ENCODE peak calls at places on chromosome 19, in eight cellular contexts. S, X, D, P, U, O, C and V are unnamed samples.

GRCh38 chr19:15195381-15195964 is 5.3 kb downstream of the NOTCH3 start:
- DNase-seq in D (no peak), O (no peak), S (no peak), X (peak; percentile 78), C (peak; percentile 53), U (peak; percentile 86), P (peak; percentile 29), V (no peak)

GRCh38 chr19:34838753-34839431 is 65.9 kb upstream of the ZNF599 start:
- DNase-seq in X (no peak), P (peak; percentile 31), U (no peak), C (no peak), S (no peak), O (no peak), D (no peak), V (no peak)

GRCh38 chr19:52453324-52454094 is at the start of gene ZNF578:
- DNase-seq in S (no peak), U (peak; percentile 80), P (peak; percentile 46), O (peak; percentile 29), D (peak; percentile 86), X (peak; percentile 81), C (peak; percentile 68), V (peak; percentile 85)

GRCh38 chr19:14511245-14511625 is 7.0 kb downstream of the DNAJB1 start:
- DNase-seq in X (no peak), S (no peak), U (no peak), D (no peak), C (no peak), P (no peak), O (no peak), V (no peak)

GRCh38 chr19:41456342-41456918 is 13.5 kb downstream of the ERICH4 start:
- DNase-seq in X (no peak), P (no peak), U (no peak), C (peak; percentile 44), S (no peak), D (no peak), O (no peak), V (no peak)

GRCh38 chr19:6274756-6275155 is 5.0 kb downstream of the MLLT1 start:
- DNase-seq in U (no peak), C (no peak), S (no peak), X (no peak), D (no peak), O (no peak), P (no peak), V (no peak)

GRCh38 chr19:7492142-7493055 is 3.6 kb upstream of the PEX11G start:
- DNase-seq in O (no peak), P (no peak), D (no peak), S (no peak), U (no peak), C (no peak), X (no peak), V (no peak)

GRCh38 chr19:38229585-38230073 is 5.6 kb upstream of the DPF1 start:
- DNase-seq in D (peak; percentile 71), U (no peak), C (no peak), P (peak; percentile 35), S (no peak), X (no peak), O (peak; percentile 85), V (no peak)

GRCh38 chr19:50803633-50804419 is 13.6 kb downstream of the ACP4 start:
- DNase-seq in S (no peak), P (no peak), X (no peak), O (no peak), U (no peak), D (no peak), C (no peak), V (no peak)

GRCh38 chr19:7856277-7856581 is 18.0 kb downstream of the PRR36 start:
- DNase-seq in X (no peak), O (no peak), D (no peak), S (no peak), P (no peak), U (no peak), C (no peak), V (no peak)

GRCh38 chr19:14478113-14478545 is 3.0 kb upstream of the PTGER1 start:
- DNase-seq in S (no peak), X (peak; percentile 64), C (no peak), U (no peak), D (no peak), O (no peak), P (no peak), V (no peak)

GRCh38 chr19:35310331-35310730 is 18.4 kb downstream of the MAG start:
- DNase-seq in X (peak; percentile 35), S (no peak), U (no peak), C (no peak), O (no peak), P (no peak), D (peak; percentile 60), V (no peak)

GRCh38 chr19:4037301-4037949 is 29.3 kb downstream of the ZBTB7A start:
- DNase-seq in X (no peak), U (no peak), P (no peak), C (no peak), D (no peak), O (no peak), S (no peak), V (no peak)

GRCh38 chr19:44141191-44142013 is at the start of gene ZNF234:
- DNase-seq in X (peak; percentile 83), S (no peak), O (peak; percentile 63), P (peak; percentile 80), C (peak; percentile 75), D (peak; percentile 83), U (peak; percentile 83), V (peak; percentile 86)

GRCh38 chr19:3520166-3521103 is 14.3 kb downstream of the FZR1 start:
- DNase-seq in C (no peak), O (no peak), D (no peak), S (peak; percentile 90), X (peak; percentile 66), P (no peak), U (no peak), V (no peak)

GRCh38 chr19:47832723-47833122 is 11.0 kb downstream of the CRX start:
- DNase-seq in P (no peak), X (no peak), S (no peak), C (no peak), U (no peak), D (no peak), O (no peak), V (no peak)

GRCh38 chr19:47598407-47599349 is 10.3 kb upstream of the BICRA start:
- DNase-seq in O (no peak), X (peak; percentile 79), P (peak; percentile 59), D (peak; percentile 53), U (peak; percentile 17), S (peak; percentile 91), C (peak; percentile 87), V (peak; percentile 92)

GRCh38 chr19:42113641-42114348 is 18.5 kb downstream of the POU2F2 start:
- DNase-seq in U (no peak), D (no peak), O (no peak), X (no peak), C (no peak), S (no peak), P (no peak), V (no peak)

GRCh38 chr19:50537769-50538230 is 24.1 kb upstream of the ASPDH start:
- DNase-seq in X (no peak), S (no peak), D (peak; percentile 55), O (peak; percentile 73), C (peak; percentile 47), P (peak; percentile 76), U (peak; percentile 74), V (no peak)

GRCh38 chr19:7654401-7654800 is 14.4 kb upstream of the RETN start:
- DNase-seq in D (no peak), P (no peak), O (no peak), U (no peak), S (no peak), C (no peak), X (no peak), V (no peak)

GRCh38 chr19:17641846-17642245 is 46.3 kb downstream of the UNC13A start:
- DNase-seq in S (no peak), D (no peak), U (no peak), C (no peak), O (no peak), X (no peak), P (no peak), V (no peak)

GRCh38 chr19:1290699-1291651 is 5.3 kb downstream of the EFNA2 start:
- DNase-seq in X (no peak), C (no peak), S (no peak), O (no peak), P (peak; percentile 84), D (no peak), U (no peak), V (no peak)
- TF ChIP-seq POLR2A in X (no peak), C (no peak), S (no peak), O (no peak), P (no peak), D (no peak), U (no peak), V (no peak)

DNA sequence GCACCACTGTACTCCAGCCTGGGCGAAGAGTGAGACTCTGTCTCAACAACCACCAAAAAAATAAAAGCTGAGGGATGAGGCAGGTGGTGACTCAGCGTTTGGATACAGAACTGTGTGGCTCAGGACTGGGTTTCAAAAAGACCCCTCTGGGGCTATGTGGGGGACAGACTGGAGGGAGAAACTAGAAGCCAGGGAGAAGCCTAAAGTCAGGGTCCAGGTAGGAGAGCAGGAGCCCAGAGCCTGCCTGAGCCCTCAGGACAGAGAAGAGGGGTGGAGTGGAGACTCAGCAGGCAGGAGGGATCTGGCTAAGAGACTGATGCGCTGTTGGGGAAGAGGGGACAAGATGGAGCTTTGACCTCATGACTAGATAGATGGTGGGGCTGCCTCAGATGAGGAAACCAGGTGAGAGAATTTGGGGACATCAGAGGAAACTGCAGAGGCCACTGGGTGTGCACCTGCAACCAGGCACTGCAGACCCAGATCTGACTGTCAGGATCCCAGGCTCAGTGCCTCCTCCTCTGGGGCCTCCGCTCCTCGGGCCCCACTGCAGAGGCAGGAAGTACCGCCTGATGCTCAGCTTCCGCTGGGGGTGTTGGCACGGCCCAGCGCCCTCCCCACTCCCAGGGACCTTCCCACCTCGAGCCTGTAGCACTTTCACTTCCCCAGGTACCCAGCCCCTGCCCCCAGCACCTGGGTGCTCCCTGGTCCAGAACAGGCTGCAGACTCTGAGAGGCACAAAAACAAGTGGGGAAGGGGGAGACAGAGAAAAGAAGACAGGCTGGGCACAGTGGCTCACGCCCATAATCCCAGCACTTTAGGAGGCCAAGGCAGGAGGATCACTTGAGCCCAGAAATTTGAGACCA is 1.5 kb upstream of the CD37 start:
- DNase-seq in U (no peak), C (no peak), P (peak; percentile 68), X (no peak), D (no peak), S (peak; percentile 72), O (no peak), V (no peak)
- TF ChIP-seq POLR2A in U (no peak), C (no peak), P (peak; percentile 10), X (no peak), D (no peak), S (no peak), O (peak; percentile 73), V (no peak)

DNA sequence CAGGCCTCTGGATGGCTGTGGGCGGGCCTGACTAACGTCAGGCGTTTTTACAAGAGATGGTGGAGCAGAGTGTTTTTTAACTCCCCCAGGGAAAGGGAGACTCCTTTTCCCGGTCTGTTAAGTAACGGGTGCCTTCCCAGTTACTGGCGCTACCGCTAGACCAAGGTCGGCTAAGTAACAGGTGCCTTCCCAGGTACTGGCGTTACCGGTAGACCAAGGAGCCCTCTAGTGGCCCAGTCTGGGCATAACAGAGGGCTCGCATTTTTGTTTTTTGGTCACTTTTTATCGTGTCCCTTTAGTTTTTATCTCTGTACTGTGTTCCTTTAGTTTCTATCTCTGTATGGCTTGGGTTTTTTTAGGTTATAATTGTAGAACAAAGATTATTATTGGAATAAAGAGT is 10.0 kb downstream of the ZNF383 start:
- DNase-seq in O (no peak), S (no peak), P (no peak), X (no peak), U (peak; percentile 68), C (no peak), D (no peak), V (no peak)
- TF ChIP-seq POLR2A in O (no peak), S (no peak), P (no peak), X (no peak), U (no peak), C (no peak), D (no peak), V (no peak)

GRCh38 chr19:5090780-5091575 is 122.1 kb downstream of the KDM4B start:
- DNase-seq in S (no peak), C (peak; percentile 40), P (no peak), O (no peak), D (peak; percentile 79), U (peak; percentile 80), X (no peak), V (peak; percentile 83)
- TF ChIP-seq POLR2A in S (no peak), C (no peak), P (no peak), O (no peak), D (no peak), U (no peak), X (no peak), V (no peak)